ENCODE peak calls at places on chromosomes 6 and 20, in five cellular contexts. Q is astrocyte of the cerebellum, E is AG04450, F is breast epithelium, S is cardiac fibroblast. I is an unnamed sample.

GRCh38 chr6:105978113-105978512 is 108.0 kb upstream of the PRDM1 start:
- DNase-seq in S (no peak), F (no peak), Q (no peak), E (no peak), I (no peak)

GRCh38 chr20:13355386-13355785 is 134.3 kb downstream of the ISM1 start:
- DNase-seq in E (no peak), Q (no peak), F (no peak), S (no peak), I (no peak)

GRCh38 chr20:1427457-1428054 is 34.7 kb upstream of the FKBP1A start:
- DNase-seq in S (no peak), F (no peak), E (no peak), Q (no peak), I (no peak)

GRCh38 chr20:37053230-37053950 is 42.4 kb downstream of the RBL1 start:
- DNase-seq in Q (no peak), F (no peak), S (peak; percentile 7), E (no peak), I (no peak)

GRCh38 chr6:149170564-149171452 is 146.7 kb upstream of the TAB2 start:
- DNase-seq in E (no peak), Q (no peak), F (no peak), S (peak; percentile 4), I (no peak)

GRCh38 chr6:125201961-125202729 is 48.6 kb downstream of the TPD52L1 start:
- DNase-seq in E (peak; percentile 87), Q (peak; percentile 76), F (no peak), S (peak; percentile 97), I (peak; percentile 87)

GRCh38 chr20:7691647-7692046 is 248.6 kb downstream of the HAO1 start:
- DNase-seq in Q (no peak), F (no peak), E (no peak), S (no peak), I (no peak)

GRCh38 chr6:132819405-132820145 is 5.2 kb downstream of the RPS12 start:
- DNase-seq in S (peak; percentile 42), F (no peak), Q (no peak), E (no peak), I (no peak)

GRCh38 chr6:39029156-39030011 is 19.2 kb upstream of the GLP1R start:
- DNase-seq in Q (no peak), F (no peak), S (peak; percentile 6), E (no peak), I (no peak)

GRCh38 chr6:74415056-74415455 is 719.1 kb downstream of the CD109 start:
- DNase-seq in S (peak; percentile 11), Q (no peak), E (no peak), F (no peak), I (no peak)

GRCh38 chr6:4941782-4942672 is 61.8 kb downstream of the RPP40 start:
- DNase-seq in S (peak; percentile 90), Q (peak; percentile 80), E (peak; percentile 85), F (no peak), I (peak; percentile 72)

GRCh38 chr6:4506221-4506620 is 270.0 kb upstream of the CDYL start:
- DNase-seq in S (no peak), F (no peak), E (no peak), Q (no peak), I (no peak)

GRCh38 chr6:2857580-2858337 is 16.1 kb upstream of the SERPINB1 start:
- DNase-seq in Q (no peak), E (no peak), F (no peak), S (peak; percentile 84), I (peak; percentile 84)

GRCh38 chr6:157535354-157536217 is 154.6 kb downstream of the ZDHHC14 start:
- DNase-seq in E (no peak), S (peak; percentile 81), Q (peak; percentile 70), F (no peak), I (peak; percentile 88)

GRCh38 chr6:41939848-41940758 is 1.5 kb downstream of the CCND3 start:
- DNase-seq in S (peak; percentile 53), E (no peak), F (no peak), Q (no peak), I (no peak)

GRCh38 chr6:161228911-161229591 is 44.8 kb downstream of the AGPAT4 start:
- DNase-seq in E (peak; percentile 65), F (no peak), S (peak; percentile 90), Q (peak; percentile 63), I (peak; percentile 89)

GRCh38 chr20:49508435-49509199 is 26.1 kb upstream of the KCNB1 start:
- DNase-seq in E (no peak), S (peak; percentile 72), F (no peak), Q (peak; percentile 43), I (no peak)

GRCh38 chr20:3786665-3787639 is at the start of gene CENPB:
- DNase-seq in Q (no peak), S (peak; percentile 81), E (no peak), F (peak; percentile 90), I (no peak)

GRCh38 chr6:148074291-148074690 is 268.3 kb upstream of the SASH1 start:
- DNase-seq in S (no peak), E (no peak), Q (no peak), F (no peak), I (no peak)

GRCh38 chr20:50317644-50318043 is 127.0 kb downstream of the CEBPB start:
- DNase-seq in S (no peak), F (no peak), E (no peak), Q (no peak), I (no peak)

GRCh38 chr20:47057661-47058060 is 163.0 kb downstream of the EYA2 start:
- DNase-seq in F (no peak), S (no peak), E (no peak), Q (no peak), I (no peak)

GRCh38 chr6:84428300-84428907 is 201.0 kb upstream of the CEP162 start:
- DNase-seq in Q (peak; percentile 31), E (no peak), S (peak; percentile 80), F (no peak), I (no peak)

GRCh38 chr20:62923669-62924566 is 2.4 kb downstream of the DIDO1 start:
- DNase-seq in Q (no peak), S (no peak), E (no peak), F (no peak), I (no peak)

GRCh38 chr20:25301357-25301920 is 53.6 kb downstream of the PYGB start:
- DNase-seq in S (no peak), Q (no peak), F (no peak), E (no peak), I (no peak)

GRCh38 chr6:45436544-45437440 is 59.1 kb upstream of the SUPT3H start:
- DNase-seq in Q (no peak), F (no peak), S (peak; percentile 87), E (no peak), I (no peak)
- H3K4me3 ChIP-seq in Q (no peak overlapping the region), F (no peak overlapping the region), S (peak overlapping the region; percentile 13), E (no peak overlapping the region), I (no peak overlapping the region)

DNA sequence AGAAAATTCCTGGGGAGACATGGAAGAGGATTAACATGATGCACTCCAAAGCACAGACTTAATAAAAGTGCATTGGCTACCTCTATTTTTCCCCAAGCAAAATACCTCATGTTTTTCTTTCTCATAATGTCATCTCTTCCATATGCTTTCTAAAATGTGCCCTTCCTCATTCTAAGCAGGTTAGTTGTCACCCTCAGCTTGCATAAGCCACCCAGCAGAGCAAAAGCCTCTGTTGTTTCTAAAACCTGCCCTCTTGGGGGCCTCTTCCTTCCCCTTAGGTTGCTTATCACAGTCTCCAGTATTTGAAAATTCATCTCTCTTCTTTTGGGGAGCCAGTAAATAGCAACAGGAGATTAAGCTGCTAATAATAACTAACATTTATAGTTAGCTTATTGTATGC is 183.6 kb upstream of the FLRT3 start:
- DNase-seq in E (no peak), Q (no peak), S (no peak), F (no peak), I (no peak)
- H3K4me3 ChIP-seq in E (no peak overlapping the region), Q (no peak overlapping the region), S (no peak overlapping the region), F (no peak overlapping the region), I (no peak overlapping the region)

GRCh38 chr6:119343573-119344146 is 5.9 kb downstream of the MAN1A1 start:
- DNase-seq in Q (no peak), E (no peak), F (no peak), S (no peak), I (no peak)

GRCh38 chr6:119346450-119346849 is 3.1 kb downstream of the MAN1A1 start:
- DNase-seq in F (no peak), E (no peak), Q (no peak), S (no peak), I (peak; percentile 39)

GRCh38 chr6:119346914-119347313 is 2.6 kb downstream of the MAN1A1 start:
- DNase-seq in E (no peak), S (no peak), F (no peak), Q (no peak), I (no peak)

GRCh38 chr6:119344306-119344705 is 5.3 kb downstream of the MAN1A1 start:
- DNase-seq in F (no peak), Q (no peak), E (no peak), S (no peak), I (no peak)

GRCh38 chr6:119345114-119345513 is 4.4 kb downstream of the MAN1A1 start:
- DNase-seq in S (no peak), F (no peak), E (no peak), Q (no peak), I (no peak)
- H3K4me3 ChIP-seq in S (no peak overlapping the region), F (peak overlapping the region; percentile 97), E (no peak overlapping the region), Q (no peak overlapping the region), I (no peak overlapping the region)

GRCh38 chr20:31674895-31675827 is 37.4 kb downstream of the COX4I2 start:
- DNase-seq in S (peak; percentile 92), F (no peak), Q (peak; percentile 72), E (no peak), I (no peak)
- H3K4me3 ChIP-seq in S (peak overlapping the region; percentile 28), F (no peak overlapping the region), Q (no peak overlapping the region), E (no peak overlapping the region), I (no peak overlapping the region)

GRCh38 chr6:25652007-25652515 is at the start of gene SCGN:
- DNase-seq in S (peak; percentile 68), E (no peak), F (peak; percentile 75), Q (peak; percentile 42), I (peak; percentile 16)
- H3K4me3 ChIP-seq in S (no peak within 1 kb of the TSS), E (no peak within 1 kb of the TSS), F (no peak within 1 kb of the TSS), Q (peak within 1 kb of the TSS; percentile 11), I (peak within 1 kb of the TSS; percentile 28)

DNA sequence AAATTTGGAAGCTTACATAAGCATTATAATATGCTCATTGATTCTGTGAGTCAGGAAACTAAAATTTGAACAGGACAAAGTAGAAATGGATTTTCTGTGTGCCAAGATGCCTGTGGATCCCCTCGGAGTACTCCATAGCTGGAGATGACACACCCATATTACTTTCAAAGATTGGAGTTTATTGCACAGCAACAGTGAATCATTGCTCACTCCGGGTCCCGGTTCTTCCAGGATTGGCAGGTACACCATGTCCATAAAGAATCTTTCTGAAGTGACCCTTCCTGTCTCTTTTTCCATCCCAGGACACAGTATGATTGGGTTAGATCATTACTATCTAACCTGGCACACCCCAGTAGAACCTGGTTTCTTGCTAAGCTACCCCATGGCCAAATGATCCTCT is 2.7 kb upstream of the BTN2A2 start:
- DNase-seq in F (no peak), S (no peak), E (no peak), Q (no peak), I (no peak)
- H3K4me3 ChIP-seq in F (no peak overlapping the region), S (no peak overlapping the region), E (no peak overlapping the region), Q (no peak overlapping the region), I (no peak overlapping the region)